ENCODE peak calls at places on chromosomes 5 and 9, in four cellular contexts. U, Q, G and S are unnamed samples.

GRCh38 chr9:111952559-111952958 is 55.9 kb downstream of the UGCG start:
- DNase-seq in Q (no peak), G (no peak), U (no peak), S (no peak)

GRCh38 chr5:65341835-65342234 is 139.9 kb downstream of the ADAMTS6 start:
- DNase-seq in U (no peak), Q (no peak), G (no peak), S (no peak)

GRCh38 chr5:67621040-67621397 is 424.4 kb upstream of the CD180 start:
- DNase-seq in U (no peak), G (no peak), Q (no peak), S (no peak)

GRCh38 chr5:173689713-173690360 is 73.4 kb upstream of the BOD1 start:
- DNase-seq in U (no peak), Q (no peak), G (peak), S (no peak)

GRCh38 chr5:31962321-31962720 is 211.8 kb downstream of the GOLPH3 start:
- DNase-seq in Q (no peak), G (no peak), U (no peak), S (no peak)

GRCh38 chr9:121353246-121353975 is 16.6 kb downstream of the STOM start:
- DNase-seq in Q (no peak), U (peak), G (no peak), S (no peak)

GRCh38 chr5:17219006-17219422 is 1.6 kb downstream of the BASP1 start:
- DNase-seq in Q (peak), U (no peak), G (peak), S (peak)

GRCh38 chr5:97102010-97102470 is 40.4 kb downstream of the LIX1 start:
- DNase-seq in U (no peak), Q (no peak), G (no peak), S (no peak)

GRCh38 chr9:134963546-134963945 is 45.8 kb upstream of the FCN1 start:
- DNase-seq in Q (no peak), G (no peak), U (no peak), S (no peak)

GRCh38 chr5:173919443-173919842 is 31.3 kb downstream of the CPEB4 start:
- DNase-seq in Q (no peak), G (no peak), U (no peak), S (no peak)

GRCh38 chr9:88826651-88827245 is 164.5 kb upstream of the S1PR3 start:
- DNase-seq in Q (no peak), G (no peak), U (no peak), S (no peak)

GRCh38 chr9:112061152-112061740 is 113.9 kb downstream of the SUSD1 start:
- DNase-seq in G (no peak), U (peak), Q (no peak), S (no peak)

GRCh38 chr5:147686421-147686820 is 96.1 kb downstream of the JAKMIP2 start:
- DNase-seq in Q (no peak), G (no peak), U (no peak), S (no peak)

GRCh38 chr9:96596601-96597111 is 23.0 kb downstream of the CDC14B start:
- DNase-seq in G (no peak), Q (no peak), U (no peak), S (no peak)

GRCh38 chr9:107976767-107977166 is 487.2 kb upstream of the KLF4 start:
- DNase-seq in G (no peak), U (no peak), Q (no peak), S (no peak)

GRCh38 chr9:89538874-89539273 is 41.0 kb upstream of the SEMA4D start:
- DNase-seq in Q (no peak), G (no peak), U (no peak), S (no peak)

GRCh38 chr5:1652873-1653707 is 129.3 kb upstream of the LPCAT1 start:
- DNase-seq in Q (no peak), G (no peak), U (no peak), S (peak)

GRCh38 chr5:78008356-78008967 is 232.3 kb upstream of the TBCA start:
- DNase-seq in G (peak), U (no peak), Q (peak), S (no peak)

GRCh38 chr9:116589392-116590354 is 97.4 kb upstream of the TRIM32 start:
- DNase-seq in U (no peak), G (no peak), Q (peak), S (no peak)